ENCODE peak calls at places on chromosomes 12 and 14, in ten cellular contexts. Z is H1, Q is HepG2, B is H9, H is mammary epithelial cell, G is HCT116, X is IMR-90, J is GM23248, O is fibroblast of lung, T is GM12878. U is an unnamed sample. For H4K20me1 and H3K4me1, the result is how much of the 10 kb centered on the place peaks cover.

GRCh38 chr12:62466018-62466595 is 519 bp upstream of the MON2 start:
- DNase-seq in G (no peak), O (peak), X (peak), B (peak), T (no peak), J (peak), Q (peak), Z (no peak), H (peak), U (peak)

GRCh38 chr12:105352940-105353635 is 22.6 kb downstream of the C12orf75 start:
- DNase-seq in J (no peak), Z (no peak), Q (no peak), H (no peak), G (no peak), B (no peak), X (no peak), T (no peak), O (no peak), U (no peak)

GRCh38 chr12:80936353-80936641 is 1.4 kb downstream of the LIN7A start:
- DNase-seq in Z (no peak), B (no peak), O (no peak), T (no peak), Q (no peak), X (no peak), H (no peak), G (no peak), J (no peak), U (no peak)

GRCh38 chr12:117695956-117696355 is 272.8 kb downstream of the KSR2 start:
- DNase-seq in T (no peak), J (no peak), O (no peak), Z (no peak), G (no peak), B (no peak), X (no peak), Q (no peak), H (no peak), U (no peak)

GRCh38 chr12:111645433-111645832 is 40.3 kb downstream of the BRAP start:
- DNase-seq in Q (no peak), H (peak), J (no peak), T (no peak), X (peak), B (no peak), O (peak), Z (no peak), G (no peak), U (no peak)

GRCh38 chr12:131513606-131514005 is 197.3 kb upstream of the SFSWAP start:
- DNase-seq in H (no peak), X (no peak), T (no peak), O (no peak), B (no peak), Z (no peak), G (no peak), J (no peak), Q (peak), U (no peak)

GRCh38 chr14:28406181-28406580 is 360.4 kb upstream of the FOXG1 start:
- DNase-seq in J (no peak), H (no peak), O (peak), G (no peak), X (no peak), B (no peak), T (no peak), Q (no peak), Z (no peak), U (no peak)

GRCh38 chr14:64654072-64654899 is 49.9 kb upstream of the PLEKHG3 start:
- DNase-seq in X (peak), J (peak), H (peak), G (no peak), T (peak), O (peak), Q (peak), Z (no peak), B (no peak), U (no peak)

GRCh38 chr12:75305412-75306332 is 24.5 kb downstream of the CAPS2 start:
- DNase-seq in J (no peak), B (no peak), G (no peak), Q (no peak), X (no peak), Z (no peak), H (no peak), T (no peak), O (no peak), U (no peak)

GRCh38 chr12:69881771-69882170 is 56.7 kb downstream of the MYRFL start:
- DNase-seq in T (no peak), Z (no peak), G (no peak), B (no peak), H (no peak), X (no peak), O (no peak), Q (no peak), J (no peak), U (no peak)

GRCh38 chr12:113271853-113272561 is 50.7 kb downstream of the TPCN1 start:
- DNase-seq in B (no peak), G (no peak), X (peak), J (peak), Q (peak), O (peak), T (no peak), Z (no peak), H (peak), U (no peak)

GRCh38 chr12:108967869-108968540 is 52.9 kb downstream of the SVOP start:
- DNase-seq in O (no peak), T (no peak), Z (no peak), X (no peak), J (peak), G (peak), Q (peak), H (peak), B (no peak), U (peak)

GRCh38 chr14:67385120-67385519 is 25.0 kb downstream of the EIF2S1 start:
- DNase-seq in T (no peak), Q (no peak), G (no peak), J (no peak), B (no peak), Z (no peak), X (no peak), H (no peak), O (no peak), U (no peak)

GRCh38 chr14:95440496-95440895 is 76.0 kb downstream of the SYNE3 start:
- DNase-seq in T (no peak), O (no peak), H (no peak), Z (no peak), X (peak), Q (no peak), G (no peak), J (no peak), B (no peak), U (no peak)

GRCh38 chr12:18849080-18849479 is 111.2 kb downstream of the CAPZA3 start:
- DNase-seq in Z (no peak), H (peak), T (no peak), O (peak), G (peak), Q (no peak), X (peak), B (no peak), J (peak), U (no peak)

GRCh38 chr12:123113038-123113437 is 37.9 kb downstream of the PITPNM2 start:
- DNase-seq in J (no peak), B (no peak), Z (no peak), T (no peak), O (no peak), H (no peak), X (no peak), Q (no peak), G (no peak), U (no peak)

GRCh38 chr14:51401272-51401671 is 161.2 kb downstream of the TMX1 start:
- DNase-seq in O (no peak), J (peak), Z (no peak), G (no peak), T (no peak), B (no peak), H (no peak), Q (no peak), X (no peak), U (no peak)

GRCh38 chr14:38839743-38840375 is 263.2 kb downstream of the SEC23A start:
- DNase-seq in G (no peak), H (peak), J (peak), O (peak), X (no peak), T (no peak), Q (no peak), B (no peak), Z (no peak), U (no peak)

GRCh38 chr12:64691227-64691792 is 67.9 kb downstream of the GNS start:
- DNase-seq in B (peak), X (no peak), H (no peak), Z (no peak), Q (no peak), G (no peak), J (no peak), T (no peak), O (no peak), U (no peak)

DNA sequence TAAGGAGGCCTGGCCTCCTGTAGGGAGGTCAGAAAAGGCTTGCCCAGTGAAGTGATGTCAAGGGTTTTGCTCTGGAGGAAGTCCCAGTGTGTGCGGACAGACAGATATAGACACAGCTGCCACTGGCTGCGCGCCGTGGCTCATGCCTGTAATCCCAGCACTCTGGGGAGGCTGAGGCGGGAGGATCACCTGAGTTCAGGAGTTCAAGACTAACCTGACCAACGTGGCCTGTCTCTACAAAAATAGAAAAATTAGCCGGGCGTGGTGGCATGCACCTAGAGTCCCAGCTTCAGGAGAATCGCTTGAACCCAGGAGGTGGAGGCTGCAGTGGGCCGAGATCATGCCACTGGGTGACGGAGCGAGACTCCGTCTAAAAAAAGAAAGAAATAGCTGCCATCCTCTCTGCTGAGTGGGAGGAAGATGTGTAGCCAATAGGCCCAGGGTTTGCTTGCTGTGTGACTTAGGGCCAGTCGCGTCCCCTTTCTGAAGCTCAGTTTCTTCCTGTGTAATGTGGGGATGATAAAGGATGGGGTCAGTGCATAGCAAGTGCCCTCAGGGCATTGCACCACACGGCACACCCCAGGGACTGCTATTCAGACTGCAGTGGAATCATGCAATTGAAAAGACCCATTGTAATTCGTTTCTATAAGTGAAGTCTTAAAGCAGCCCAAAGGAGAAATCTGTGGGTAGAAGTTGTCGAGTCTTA is 18.7 kb upstream of the MLEC start:
- DNase-seq in B (peak), Z (peak), T (no peak), X (no peak), O (no peak), G (no peak), J (no peak), H (no peak), Q (no peak), U (no peak)
- H3K4me2 ChIP-seq in B (peak), Z (peak), T (no peak), X (no peak), O (no peak), G (no peak), J (no peak), H (no peak), Q (no peak), U (peak)

GRCh38 chr12:42336286-42336685 is 10.3 kb downstream of the PPHLN1 start:
- DNase-seq in O (no peak), X (no peak), J (no peak), H (no peak), B (no peak), Z (no peak), G (no peak), Q (no peak), T (no peak), U (no peak)

GRCh38 chr12:42332301-42332894 is 6.4 kb downstream of the PPHLN1 start:
- DNase-seq in T (no peak), G (peak), B (no peak), H (peak), Q (peak), Z (no peak), J (peak), X (peak), O (peak), U (peak)

GRCh38 chr12:42342028-42342427 is 16.1 kb downstream of the PPHLN1 start:
- DNase-seq in B (no peak), Q (no peak), Z (no peak), G (no peak), X (no peak), H (no peak), O (no peak), J (no peak), T (no peak), U (no peak)

GRCh38 chr12:42343721-42344120 is 17.8 kb downstream of the PPHLN1 start:
- DNase-seq in H (no peak), B (no peak), J (no peak), O (no peak), X (no peak), Z (no peak), T (no peak), Q (no peak), G (no peak), U (no peak)

GRCh38 chr12:42338280-42338679 is 12.3 kb downstream of the PPHLN1 start:
- DNase-seq in G (no peak), Z (no peak), X (no peak), Q (no peak), J (no peak), B (no peak), T (no peak), O (no peak), H (no peak), U (no peak)
- H4K20me1 ChIP-seq in G (under half), Z (under half), X (under half), Q (under half), J (under half), B (under half), T (under half), O (under half), H (under half), U (under half)

DNA sequence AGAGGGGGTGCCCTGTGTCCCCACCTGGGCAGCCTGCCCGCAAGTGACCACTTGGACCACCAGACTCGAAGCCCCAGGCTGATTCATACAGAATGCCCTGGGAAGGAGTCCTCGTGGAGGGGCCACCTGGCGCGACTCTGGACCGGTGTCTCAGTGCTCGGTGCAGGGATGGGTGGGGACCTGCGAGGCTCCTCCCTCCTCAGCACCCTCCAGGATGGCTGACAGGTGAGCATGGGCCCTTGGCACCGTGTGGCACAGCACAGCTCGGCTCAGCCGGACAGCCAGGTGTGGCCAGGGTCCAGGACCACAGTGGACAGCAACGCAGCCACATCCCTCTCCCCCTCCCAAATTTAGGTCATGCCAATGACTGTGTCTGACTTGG is 44.5 kb downstream of the CCNK start:
- DNase-seq in H (no peak), Z (no peak), X (no peak), Q (no peak), T (no peak), O (no peak), J (no peak), G (no peak), B (no peak), U (no peak)
- H3K4me1 ChIP-seq in H (under half), Z (half or more), X (under half), Q (under half), T (under half), O (under half), J (under half), G (under half), B (under half), U (under half)

GRCh38 chr12:50619610-50619958 is 114.8 kb downstream of the DIP2B start:
- DNase-seq in J (no peak), G (no peak), H (no peak), T (no peak), Z (no peak), B (no peak), Q (no peak), O (no peak), X (no peak), U (no peak)

GRCh38 chr12:50620050-50620974 is 115.5 kb downstream of the DIP2B start:
- DNase-seq in H (peak), O (peak), X (peak), B (no peak), T (no peak), J (peak), G (no peak), Z (peak), Q (no peak), U (no peak)

GRCh38 chr12:50621435-50622304 is 116.9 kb downstream of the DIP2B start:
- DNase-seq in X (no peak), H (no peak), B (no peak), G (no peak), Z (no peak), J (no peak), O (no peak), Q (no peak), T (no peak), U (no peak)

GRCh38 chr12:50618864-50619609 is 114.3 kb downstream of the DIP2B start:
- DNase-seq in G (peak), J (no peak), X (peak), Q (no peak), B (no peak), H (peak), Z (no peak), O (peak), T (no peak), U (no peak)

DNA sequence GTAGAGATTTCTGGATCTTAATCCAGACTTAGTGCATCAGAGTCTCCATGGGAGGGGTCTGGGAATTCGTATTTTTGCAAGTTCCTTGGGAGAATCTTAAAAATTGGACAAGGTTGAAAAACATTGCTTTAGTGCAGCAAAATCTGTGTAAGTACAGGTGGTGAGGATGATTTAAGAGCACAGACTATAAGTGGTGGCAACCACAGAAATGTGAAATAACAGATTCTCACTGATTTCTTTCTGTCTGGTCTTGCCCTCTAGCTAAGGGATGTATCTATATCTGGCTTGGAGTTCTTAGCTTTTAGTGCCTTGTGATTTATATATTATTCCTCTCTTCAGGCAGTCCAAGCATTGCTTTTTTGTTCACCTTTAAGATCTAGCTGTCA is 116.2 kb downstream of the DIP2B start:
- DNase-seq in G (no peak), O (no peak), H (peak), X (no peak), Q (no peak), J (no peak), B (no peak), T (no peak), Z (no peak), U (no peak)
- H3K4me2 ChIP-seq in G (peak), O (no peak), H (peak), X (no peak), Q (no peak), J (peak), B (no peak), T (no peak), Z (no peak), U (no peak)

GRCh38 chr12:53456654-53457366 is 4.9 kb downstream of the PCBP2 start:
- DNase-seq in J (no peak), O (no peak), Z (no peak), Q (no peak), G (no peak), T (no peak), B (no peak), H (no peak), X (no peak), U (no peak)

GRCh38 chr12:53451661-53452158 is at the start of gene PCBP2:
- DNase-seq in H (peak), T (peak), J (peak), G (peak), Q (peak), B (peak), X (peak), Z (peak), O (peak), U (peak)

GRCh38 chr12:53453953-53454640 is 2.2 kb downstream of the PCBP2 start:
- DNase-seq in T (no peak), X (no peak), J (no peak), Q (no peak), G (no peak), B (no peak), Z (no peak), H (no peak), O (no peak), U (no peak)

GRCh38 chr12:53452159-53453077 is 516 bp downstream of the PCBP2 start:
- DNase-seq in Z (peak), X (peak), J (peak), B (peak), T (no peak), G (peak), H (peak), Q (peak), O (peak), U (peak)

GRCh38 chr12:53454710-53455109 is 2.8 kb downstream of the PCBP2 start:
- DNase-seq in H (no peak), X (no peak), Z (no peak), J (no peak), T (no peak), B (no peak), O (no peak), Q (no peak), G (no peak), U (no peak)
- H4K20me1 ChIP-seq in H (under half), X (half or more), Z (under half), J (under half), T (under half), B (under half), O (under half), Q (half or more), G (half or more), U (under half)

GRCh38 chr12:97556201-97556824 is 93.7 kb downstream of the RMST start:
- DNase-seq in J (peak), Q (peak), B (no peak), T (no peak), G (no peak), Z (no peak), H (peak), X (no peak), O (peak), U (no peak)
- H3K4me1 ChIP-seq in J (under half), Q (half or more), B (under half), T (under half), G (under half), Z (under half), H (under half), X (under half), O (under half), U (under half)

GRCh38 chr12:55718650-55719275 is 1.4 kb upstream of the RDH5 start:
- DNase-seq in O (no peak), G (no peak), B (no peak), Q (no peak), H (no peak), X (no peak), Z (no peak), T (no peak), J (no peak), U (no peak)

GRCh38 chr12:55716582-55717396 is 943 bp downstream of the BLOC1S1 start:
- DNase-seq in T (no peak), Z (no peak), J (peak), G (no peak), Q (no peak), X (no peak), O (no peak), B (no peak), H (no peak), U (no peak)

GRCh38 chr12:55717397-55718007 is 1.7 kb downstream of the BLOC1S1 start:
- DNase-seq in J (peak), T (no peak), H (peak), Z (no peak), Q (no peak), G (no peak), O (peak), X (peak), B (no peak), U (no peak)

GRCh38 chr12:55719371-55719770 is 822 bp upstream of the RDH5 start:
- DNase-seq in T (no peak), Z (no peak), J (no peak), O (no peak), X (no peak), H (no peak), B (no peak), Q (no peak), G (no peak), U (no peak)

DNA sequence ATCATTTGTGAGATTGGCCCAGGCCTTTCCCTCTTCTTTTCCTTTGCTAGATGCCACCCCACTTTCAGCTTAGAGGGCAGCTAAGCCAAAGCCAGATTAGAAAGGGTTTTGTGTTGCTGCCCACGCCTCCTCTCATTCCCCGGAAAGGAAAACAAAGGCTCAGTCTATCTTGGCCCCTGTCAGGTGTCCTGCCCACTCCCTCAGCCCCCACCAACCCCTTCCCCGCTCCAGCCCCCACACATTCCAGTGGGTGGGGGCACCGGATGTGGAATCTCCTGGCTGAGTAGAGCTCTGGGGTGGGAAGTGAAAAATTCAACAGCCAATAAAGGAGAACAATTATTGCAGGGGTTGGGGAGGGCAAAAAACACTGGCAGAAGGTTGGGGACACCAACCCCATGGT is 2.2 kb upstream of the RDH5 start:
- DNase-seq in Q (no peak), H (no peak), Z (no peak), J (no peak), O (no peak), X (no peak), T (no peak), B (peak), G (no peak), U (no peak)
- H3K4me2 ChIP-seq in Q (peak), H (peak), Z (peak), J (peak), O (peak), X (peak), T (peak), B (peak), G (peak), U (peak)